ENCODE peak calls at places on chromosomes 5 and 9, in ten cellular contexts. U is endodermal cell; W is effector memory CD4-positive, alpha-beta T cell; K is neural progenitor cell; L is cardiac muscle cell; F is heart left ventricle; A is HCT116; Q is PC-9; G is WERI-Rb-1; N is naive thymus-derived CD4-positive, alpha-beta T cell. X is an unnamed sample. For H3K9me3, the result is how much of the 10 kb centered on the place peaks cover.

GRCh38 chr9:21812945-21813568 is 10.6 kb downstream of the MTAP start:
- DNase-seq in U (peak), W (peak), K (peak), L (peak), F (peak), A (no peak), Q (peak), G (peak), N (peak), X (peak)

GRCh38 chr9:4238522-4238921 is 61.3 kb downstream of the GLIS3 start:
- DNase-seq in U (no peak), W (no peak), K (no peak), L (no peak), F (no peak), A (peak), Q (no peak), G (no peak), N (no peak), X (no peak)

GRCh38 chr9:35051069-35051967 is 21.1 kb downstream of the VCP start:
- DNase-seq in U (peak), W (no peak), K (peak), L (peak), F (no peak), A (peak), Q (peak), G (peak), N (peak), X (peak)

GRCh38 chr9:95104088-95104960 is 213.2 kb downstream of the FANCC start:
- DNase-seq in U (no peak), W (no peak), K (no peak), L (no peak), F (no peak), A (no peak), Q (no peak), G (no peak), N (no peak), X (no peak)

GRCh38 chr9:134130503-134131375 is 5.1 kb upstream of the WDR5 start:
- DNase-seq in U (peak), W (no peak), K (peak), L (peak), F (peak), A (no peak), Q (peak), G (peak), N (no peak), X (peak)

GRCh38 chr5:38426493-38426892 is 130.0 kb downstream of the LIFR start:
- DNase-seq in U (no peak), W (no peak), K (no peak), L (no peak), F (no peak), A (no peak), Q (no peak), G (no peak), N (no peak), X (no peak)

GRCh38 chr5:154793599-154794524 is 38.7 kb downstream of the LARP1 start:
- DNase-seq in U (no peak), W (no peak), K (no peak), L (no peak), F (no peak), A (no peak), Q (no peak), G (no peak), N (no peak), X (no peak)

GRCh38 chr9:110969971-110970381 is 68.3 kb downstream of the LPAR1 start:
- DNase-seq in U (no peak), W (no peak), K (no peak), L (no peak), F (no peak), A (no peak), Q (peak), G (no peak), N (no peak), X (no peak)

GRCh38 chr5:34891981-34892380 is 23.3 kb downstream of the RAD1 start:
- DNase-seq in U (no peak), W (no peak), K (no peak), L (no peak), F (no peak), A (no peak), Q (no peak), G (no peak), N (no peak), X (no peak)

GRCh38 chr5:56951946-56952691 is at the start of gene MIER3:
- DNase-seq in U (peak), W (peak), K (peak), L (peak), F (peak), A (peak), Q (peak), G (peak), N (peak), X (peak)

DNA sequence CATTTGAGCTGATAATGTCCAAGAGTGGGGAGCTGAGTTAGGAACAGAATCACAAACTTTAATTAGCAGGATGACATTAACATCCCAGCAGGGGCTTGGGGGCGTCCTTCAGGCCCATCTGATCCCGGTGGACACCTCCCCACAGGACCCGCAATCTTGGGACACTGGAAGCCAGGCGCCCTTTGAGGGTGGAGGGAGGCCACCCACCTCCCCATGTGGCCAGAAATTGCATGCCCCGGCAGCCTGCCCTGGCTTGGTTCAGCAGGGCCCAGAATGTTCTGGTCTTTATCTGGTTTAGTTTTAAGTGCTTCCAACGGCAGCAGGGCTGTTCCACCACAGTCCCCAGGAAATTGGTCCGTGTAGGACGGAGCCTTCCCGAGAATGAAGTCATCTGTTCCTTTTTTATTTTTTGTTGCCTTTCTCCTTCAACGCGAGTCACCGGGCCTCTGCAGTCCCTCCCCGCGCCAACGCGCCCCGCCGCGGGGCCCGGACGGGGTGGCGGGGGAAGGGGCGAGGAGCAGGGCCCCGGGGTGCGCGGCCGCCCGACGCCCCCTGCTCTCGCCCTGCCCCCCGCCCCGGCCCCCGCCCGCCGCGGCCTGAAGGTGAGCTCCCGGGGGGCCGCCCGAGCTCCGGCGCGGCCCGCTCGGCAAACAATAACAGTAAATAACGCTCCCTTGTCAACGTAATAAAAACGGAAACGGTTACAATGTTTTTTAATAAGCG is 207.9 kb downstream of the C9orf50 start:
- DNase-seq in U (peak), W (no peak), K (peak), L (peak), F (peak), A (no peak), Q (peak), G (peak), N (peak), X (peak)
- H3K4me3 ChIP-seq in U (peak), W (peak), K (peak), L (peak), F (peak), A (peak), Q (peak), G (peak), N (peak), X (peak)

DNA sequence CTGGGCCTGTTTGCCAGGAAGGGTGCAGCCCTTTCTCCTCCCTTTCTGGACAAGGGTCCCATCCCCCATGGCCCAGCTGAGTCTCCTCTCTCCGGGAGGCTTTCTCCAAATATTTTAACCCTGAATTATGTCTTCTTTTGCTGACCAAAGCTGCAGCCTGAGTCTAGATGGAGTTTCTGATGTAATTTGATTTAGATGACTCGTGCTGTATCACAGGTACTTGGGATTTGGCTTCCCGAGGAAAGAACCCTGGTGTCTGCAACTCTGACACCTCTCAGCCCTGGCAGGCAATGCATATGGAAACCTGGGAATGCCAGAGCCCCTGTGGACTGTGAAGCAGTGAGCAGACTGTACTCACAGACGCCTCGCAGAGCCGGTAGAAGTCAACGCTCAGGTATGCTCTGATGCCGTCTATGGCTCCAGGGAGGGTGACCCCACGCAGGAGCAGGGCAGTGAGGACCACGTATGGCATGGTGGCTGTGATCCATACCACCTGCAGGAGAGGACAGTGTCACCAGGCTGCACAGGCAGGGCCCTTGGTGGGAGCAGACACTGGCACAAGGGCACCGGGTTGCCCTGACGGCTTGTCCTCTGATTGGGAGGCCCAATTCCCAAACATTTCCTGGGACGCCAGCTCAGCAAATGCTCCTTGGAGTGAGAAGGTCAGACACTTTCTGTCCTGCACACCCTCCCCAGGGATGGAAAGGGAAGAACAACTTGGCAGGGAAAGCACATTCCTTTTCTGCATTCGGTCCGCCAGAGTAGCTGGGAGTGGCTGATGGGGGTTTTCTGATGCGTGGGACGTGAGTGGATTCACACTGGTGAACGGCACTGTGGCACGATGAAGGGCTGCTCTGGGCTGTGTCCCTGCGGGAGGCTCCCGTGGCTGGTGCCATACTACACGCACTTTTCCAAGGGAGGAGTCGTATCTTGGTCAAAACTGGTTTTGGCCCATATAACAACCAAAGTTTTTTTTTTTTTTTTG is 24.7 kb downstream of the SLC6A3 start:
- DNase-seq in U (no peak), W (no peak), K (no peak), L (no peak), F (peak), A (no peak), Q (no peak), G (peak), N (no peak), X (peak)
- H3K9me3 ChIP-seq in U (under half), W (under half), K (under half), L (under half), F (under half), A (under half), Q (under half), G (under half), N (under half), X (under half)

GRCh38 chr9:136398286-136398685 is 1.7 kb downstream of the SNAPC4 start:
- DNase-seq in U (no peak), W (no peak), K (no peak), L (no peak), F (no peak), A (no peak), Q (no peak), G (no peak), N (no peak), X (no peak)
- H3K4me3 ChIP-seq in U (peak), W (no peak), K (peak), L (no peak), F (peak), A (peak), Q (no peak), G (no peak), N (no peak), X (peak)

GRCh38 chr9:135288941-135289534 is 190.5 kb upstream of the PPP1R26 start:
- DNase-seq in U (no peak), W (no peak), K (no peak), L (no peak), F (no peak), A (peak), Q (no peak), G (peak), N (no peak), X (no peak)

GRCh38 chr9:135286961-135287360 is 192.6 kb upstream of the PPP1R26 start:
- DNase-seq in U (no peak), W (no peak), K (no peak), L (no peak), F (no peak), A (no peak), Q (no peak), G (no peak), N (no peak), X (no peak)

GRCh38 chr9:135290086-135290485 is 189.5 kb upstream of the PPP1R26 start:
- DNase-seq in U (no peak), W (no peak), K (no peak), L (peak), F (no peak), A (no peak), Q (no peak), G (no peak), N (no peak), X (no peak)

GRCh38 chr9:135288054-135288453 is 191.5 kb upstream of the PPP1R26 start:
- DNase-seq in U (no peak), W (no peak), K (no peak), L (no peak), F (no peak), A (no peak), Q (no peak), G (no peak), N (no peak), X (no peak)

DNA sequence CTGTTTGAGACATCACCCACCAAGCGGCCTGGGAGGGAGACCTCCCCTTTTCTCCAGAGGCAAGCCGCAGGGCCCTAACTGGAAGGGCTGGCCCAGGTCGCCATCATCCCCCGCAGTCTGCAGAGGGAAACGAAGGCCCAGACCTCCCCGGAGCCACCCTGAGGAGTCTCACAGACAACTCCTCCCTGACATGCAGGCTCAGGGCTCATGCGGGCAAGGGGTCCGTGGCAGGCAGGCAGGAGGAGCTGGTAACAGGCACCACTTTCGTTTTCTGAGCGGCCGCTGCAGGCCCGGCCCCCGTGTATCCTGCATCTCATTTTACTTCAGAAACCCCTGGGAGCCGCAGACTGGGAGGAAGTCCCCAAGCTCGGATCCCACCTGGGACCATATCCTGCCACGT is 192.0 kb upstream of the PPP1R26 start:
- DNase-seq in U (no peak), W (no peak), K (no peak), L (no peak), F (no peak), A (no peak), Q (no peak), G (no peak), N (no peak), X (no peak)
- H3K9me3 ChIP-seq in U (under half), W (under half), K (under half), L (under half), F (under half), A (under half), Q (under half), G (under half), N (under half), X (under half)

DNA sequence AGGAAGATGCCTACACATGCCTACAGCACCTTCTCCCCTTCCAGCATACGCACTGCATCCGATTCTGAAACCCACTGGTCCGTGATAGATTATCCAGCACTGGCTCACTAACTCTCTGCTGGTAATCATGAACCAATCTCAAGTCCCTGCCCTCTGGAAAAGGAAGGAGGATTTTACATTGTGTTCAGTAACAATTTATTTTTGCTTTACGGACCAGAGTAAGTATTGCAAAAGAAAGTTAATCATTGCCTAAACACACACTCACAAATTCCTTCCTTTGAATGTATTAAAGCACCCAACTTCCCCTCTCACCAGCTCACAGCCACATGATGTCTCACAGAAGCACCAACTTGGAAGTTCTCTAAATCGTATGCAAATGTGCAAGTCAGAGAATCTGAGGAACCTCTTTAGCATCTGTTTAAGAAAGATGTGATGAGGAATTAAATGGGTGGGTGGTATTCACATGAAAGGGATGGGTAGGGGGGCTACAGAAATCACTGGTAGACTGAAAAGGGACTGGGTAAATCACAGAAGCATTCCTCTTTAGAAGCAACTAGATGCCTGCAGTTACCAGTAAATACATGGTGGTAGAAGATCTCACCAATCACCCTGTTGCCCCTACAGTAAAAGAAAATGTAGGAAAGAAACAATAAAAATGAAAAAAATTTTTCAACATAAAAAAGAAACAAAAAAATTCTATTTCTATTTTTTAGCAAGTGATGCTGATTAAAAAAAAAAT is 8.4 kb downstream of the GNAQ start:
- DNase-seq in U (no peak), W (no peak), K (no peak), L (no peak), F (no peak), A (no peak), Q (no peak), G (no peak), N (no peak), X (peak)
- H3K4me3 ChIP-seq in U (no peak), W (no peak), K (no peak), L (no peak), F (no peak), A (no peak), Q (no peak), G (no peak), N (no peak), X (no peak)

GRCh38 chr5:125505062-125505461 is 758.6 kb upstream of the ZNF608 start:
- DNase-seq in U (no peak), W (no peak), K (no peak), L (no peak), F (no peak), A (no peak), Q (no peak), G (no peak), N (no peak), X (no peak)

GRCh38 chr5:125499969-125500368 is 753.5 kb upstream of the ZNF608 start:
- DNase-seq in U (no peak), W (no peak), K (no peak), L (no peak), F (no peak), A (no peak), Q (no peak), G (no peak), N (no peak), X (no peak)

GRCh38 chr5:125497651-125498050 is 751.2 kb upstream of the ZNF608 start:
- DNase-seq in U (no peak), W (no peak), K (peak), L (no peak), F (no peak), A (no peak), Q (no peak), G (no peak), N (no peak), X (no peak)

GRCh38 chr5:125503958-125504357 is 757.5 kb upstream of the ZNF608 start:
- DNase-seq in U (no peak), W (no peak), K (no peak), L (no peak), F (no peak), A (no peak), Q (no peak), G (no peak), N (no peak), X (no peak)

GRCh38 chr5:125501396-125501795 is 755.0 kb upstream of the ZNF608 start:
- DNase-seq in U (no peak), W (no peak), K (no peak), L (no peak), F (no peak), A (no peak), Q (no peak), G (no peak), N (no peak), X (no peak)
- H3K9me3 ChIP-seq in U (under half), W (under half), K (under half), L (under half), F (under half), A (under half), Q (under half), G (under half), N (under half), X (under half)

GRCh38 chr9:123437201-123437600 is 81.2 kb downstream of the CRB2 start:
- DNase-seq in U (peak), W (no peak), K (no peak), L (no peak), F (no peak), A (no peak), Q (no peak), G (no peak), N (no peak), X (no peak)

GRCh38 chr9:123438321-123438720 is 82.3 kb downstream of the CRB2 start:
- DNase-seq in U (peak), W (no peak), K (peak), L (no peak), F (no peak), A (no peak), Q (no peak), G (peak), N (no peak), X (no peak)

GRCh38 chr9:123432331-123433236 is 76.6 kb downstream of the CRB2 start:
- DNase-seq in U (no peak), W (no peak), K (no peak), L (no peak), F (no peak), A (no peak), Q (no peak), G (no peak), N (no peak), X (no peak)

GRCh38 chr9:123434619-123435240 is 78.7 kb downstream of the CRB2 start:
- DNase-seq in U (peak), W (no peak), K (peak), L (peak), F (no peak), A (no peak), Q (no peak), G (peak), N (no peak), X (no peak)

DNA sequence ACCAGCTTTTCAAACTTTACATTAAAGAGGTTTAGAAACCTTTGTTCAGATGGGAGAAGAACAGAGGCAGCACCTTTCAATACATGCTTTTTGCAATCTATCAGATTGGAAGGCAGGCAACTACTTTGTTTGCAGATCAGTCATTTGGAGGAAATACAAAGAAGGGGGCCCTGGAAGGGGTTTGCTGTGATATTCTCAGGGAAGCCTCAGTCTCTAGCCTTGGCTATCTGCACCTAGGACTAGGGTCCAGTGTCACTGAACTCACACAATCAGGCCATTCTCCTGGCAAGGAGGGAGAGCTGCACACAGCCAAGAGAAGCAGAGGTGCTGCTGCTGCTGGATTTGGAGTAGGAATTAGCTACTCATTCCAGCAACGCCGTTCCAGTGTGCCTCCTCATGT is 79.5 kb downstream of the CRB2 start:
- DNase-seq in U (peak), W (no peak), K (no peak), L (no peak), F (no peak), A (no peak), Q (no peak), G (peak), N (no peak), X (no peak)
- H3K4me3 ChIP-seq in U (no peak), W (no peak), K (no peak), L (no peak), F (no peak), A (no peak), Q (no peak), G (no peak), N (no peak), X (no peak)